ENCODE peak calls at places on chromosome 6, in five cellular contexts. U, I, R, H and X are unnamed samples.

GRCh38 chr6:159758031-159759001 is 3.5 kb upstream of the ACAT2 start:
- DNase-seq in H (no peak), U (peak; percentile 30), I (no peak), R (peak; percentile 81), X (no peak)

GRCh38 chr6:25025248-25025918 is 89.6 kb upstream of the RIPOR2 start:
- DNase-seq in U (no peak), R (no peak), H (no peak), I (no peak), X (no peak)

GRCh38 chr6:122484760-122485159 is 13.2 kb upstream of the SERINC1 start:
- DNase-seq in U (no peak), I (no peak), R (no peak), H (no peak), X (no peak)

GRCh38 chr6:139944131-139944530 is 569.7 kb upstream of the CITED2 start:
- DNase-seq in R (no peak), U (no peak), H (no peak), I (no peak), X (no peak)

GRCh38 chr6:69305456-69305855 is 491.4 kb downstream of the LMBRD1 start:
- DNase-seq in U (no peak), R (no peak), I (no peak), H (no peak), X (no peak)

GRCh38 chr6:72621243-72622093 is at the start of gene KCNQ5:
- DNase-seq in I (no peak), R (peak; percentile 20), H (no peak), U (no peak), X (no peak)

GRCh38 chr6:105832358-105832757 is 253.8 kb upstream of the PRDM1 start:
- DNase-seq in R (peak; percentile 31), U (no peak), I (no peak), H (no peak), X (no peak)

GRCh38 chr6:163900570-163900969 is 486.1 kb downstream of the QKI start:
- DNase-seq in U (no peak), R (no peak), I (peak; percentile 24), H (no peak), X (no peak)

GRCh38 chr6:21158149-21158548 is 435.4 kb upstream of the SOX4 start:
- DNase-seq in H (no peak), I (no peak), U (no peak), R (no peak), X (no peak)

GRCh38 chr6:122589115-122589514 is 21.1 kb upstream of the PKIB start:
- DNase-seq in I (no peak), U (no peak), R (no peak), H (no peak), X (no peak)

GRCh38 chr6:113586413-113586812 is 270.7 kb upstream of the MARCKS start:
- DNase-seq in U (peak; percentile 2), I (peak; percentile 14), R (peak; percentile 50), H (no peak), X (no peak)

GRCh38 chr6:52779237-52779636 is 16.0 kb upstream of the GSTA2 start:
- DNase-seq in H (no peak), U (no peak), R (no peak), I (no peak), X (no peak)

GRCh38 chr6:131250121-131250520 is 114.9 kb downstream of the AKAP7 start:
- DNase-seq in R (peak; percentile 59), I (peak; percentile 62), H (peak; percentile 36), U (no peak), X (peak; percentile 10)

GRCh38 chr6:57137392-57137791 is 34.7 kb upstream of the BAG2 start:
- DNase-seq in I (no peak), U (no peak), H (no peak), R (no peak), X (no peak)

GRCh38 chr6:99590728-99591672 is 15.6 kb upstream of the PRDM13 start:
- DNase-seq in R (no peak), I (no peak), H (no peak), U (no peak), X (no peak)

GRCh38 chr6:92364948-92365386 is 1054.4 kb downstream of the EPHA7 start:
- DNase-seq in I (peak; percentile 49), U (no peak), H (no peak), R (no peak), X (no peak)

GRCh38 chr6:77466055-77467028 is 3.1 kb upstream of the HTR1B start:
- DNase-seq in I (peak; percentile 68), R (peak; percentile 61), U (no peak), H (peak; percentile 48), X (peak; percentile 73)

GRCh38 chr6:26311385-26312095 is 53.5 kb upstream of the BTN3A2 start:
- DNase-seq in H (no peak), I (peak; percentile 80), U (peak; percentile 73), R (peak; percentile 85), X (peak; percentile 64)

GRCh38 chr6:134851548-134851947 is 98.4 kb downstream of the ALDH8A1 start:
- DNase-seq in U (no peak), H (no peak), I (no peak), R (no peak), X (no peak)
- H3K27ac ChIP-seq in U (no peak overlapping the region), H (no peak overlapping the region), I (no peak overlapping the region), R (no peak overlapping the region), X (no peak overlapping the region)

DNA sequence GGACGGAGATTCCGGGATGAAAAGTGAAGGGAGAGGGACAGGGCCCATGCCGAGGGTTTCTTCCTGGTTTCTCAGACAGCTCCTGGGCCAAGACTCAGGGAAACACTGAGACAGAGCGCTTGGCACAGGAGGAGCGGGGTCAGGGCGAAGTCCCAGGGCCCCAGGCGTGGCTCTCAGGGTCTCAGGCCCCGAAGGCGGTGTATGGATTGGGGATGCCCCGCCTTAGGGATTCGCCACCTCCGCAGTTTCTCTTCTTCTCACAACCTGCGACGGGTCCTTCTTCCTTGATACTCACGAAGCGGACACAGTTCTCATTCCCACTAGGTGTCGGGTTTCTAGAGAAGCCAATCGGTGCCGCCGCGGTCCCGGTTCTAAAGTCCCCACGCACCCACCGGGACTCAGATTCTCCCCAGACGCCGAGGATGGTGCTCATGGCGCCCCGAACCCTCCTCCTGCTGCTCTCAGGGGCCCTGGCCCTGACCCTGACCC is 55.0 kb upstream of the HLA-A start:
- DNase-seq in I (peak; percentile 38), U (no peak), R (peak; percentile 55), H (peak; percentile 4), X (no peak)
- H2AFZ ChIP-seq in I (peak overlapping the region; percentile 92), U (peak overlapping the region; percentile 83), R (peak overlapping the region; percentile 97), H (peak overlapping the region; percentile 81), X (no peak overlapping the region)

GRCh38 chr6:17289491-17290106 is 8.4 kb downstream of the RBM24 start:
- DNase-seq in U (no peak), R (no peak), I (peak; percentile 45), H (no peak), X (no peak)

GRCh38 chr6:17297261-17298080 is 16.3 kb downstream of the RBM24 start:
- DNase-seq in I (peak; percentile 52), R (no peak), U (no peak), H (no peak), X (no peak)

GRCh38 chr6:17293395-17293794 is 12.2 kb downstream of the RBM24 start:
- DNase-seq in R (no peak), I (no peak), H (no peak), U (no peak), X (no peak)

GRCh38 chr6:17291778-17292177 is 10.6 kb downstream of the RBM24 start:
- DNase-seq in H (no peak), U (no peak), R (no peak), I (peak; percentile 53), X (no peak)

DNA sequence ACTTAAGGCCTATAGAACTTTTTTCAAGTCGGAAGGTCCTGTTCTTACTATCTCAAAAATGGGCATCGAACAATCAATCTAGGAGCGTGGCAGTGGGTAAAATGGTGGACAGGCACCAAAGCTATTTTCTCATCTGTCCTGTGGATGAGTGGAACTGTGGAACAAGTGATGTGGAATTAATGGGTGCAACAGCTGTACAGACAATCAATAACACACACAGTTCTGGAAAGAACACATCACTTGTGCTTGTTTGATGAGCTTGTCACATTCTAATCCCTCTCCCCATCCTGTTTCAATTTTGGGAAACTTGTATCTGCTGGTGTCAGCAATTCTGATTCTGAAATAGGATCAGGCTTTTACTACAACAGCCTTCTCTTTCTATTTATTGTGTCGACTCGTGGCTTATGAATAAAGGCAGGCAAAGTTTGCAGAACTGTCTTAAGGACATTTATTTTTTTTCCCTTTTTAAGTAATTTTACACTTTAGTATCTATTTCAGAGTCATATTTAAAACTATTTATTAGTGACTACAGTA is 11.5 kb downstream of the RBM24 start:
- DNase-seq in U (no peak), R (no peak), H (no peak), I (no peak), X (no peak)
- H3K27ac ChIP-seq in U (no peak overlapping the region), R (no peak overlapping the region), H (no peak overlapping the region), I (no peak overlapping the region), X (no peak overlapping the region)

GRCh38 chr6:137496909-137497721 is 2.9 kb upstream of the OLIG3 start:
- DNase-seq in R (no peak), U (no peak), H (peak; percentile 33), I (no peak), X (no peak)

GRCh38 chr6:137494967-137495595 is 887 bp upstream of the OLIG3 start:
- DNase-seq in R (no peak), U (no peak), H (no peak), I (peak; percentile 32), X (no peak)

GRCh38 chr6:137496392-137496767 is 2.2 kb upstream of the OLIG3 start:
- DNase-seq in H (peak; percentile 26), I (no peak), U (no peak), R (no peak), X (no peak)

GRCh38 chr6:137494281-137494966 is at the start of gene OLIG3:
- DNase-seq in R (no peak), U (no peak), I (no peak), H (peak; percentile 37), X (no peak)

GRCh38 chr6:137495652-137496391 is 1.6 kb upstream of the OLIG3 start:
- DNase-seq in U (no peak), H (peak; percentile 76), I (no peak), R (no peak), X (no peak)
- H2AFZ ChIP-seq in U (no peak overlapping the region), H (no peak overlapping the region), I (no peak overlapping the region), R (no peak overlapping the region), X (no peak overlapping the region)

GRCh38 chr6:3743541-3743940 is 8.0 kb downstream of the PXDC1 start:
- DNase-seq in I (no peak), U (no peak), H (no peak), R (no peak), X (no peak)
- H3K27ac ChIP-seq in I (no peak overlapping the region), U (no peak overlapping the region), H (no peak overlapping the region), R (no peak overlapping the region), X (no peak overlapping the region)

GRCh38 chr6:44065443-44066115 is 61.7 kb downstream of the MRPL14 start:
- DNase-seq in R (no peak), U (no peak), H (no peak), I (no peak), X (no peak)
- H2AFZ ChIP-seq in R (no peak overlapping the region), U (no peak overlapping the region), H (no peak overlapping the region), I (no peak overlapping the region), X (no peak overlapping the region)